ENCODE peak calls at places on chromosomes 5 and 9, in six cellular contexts. One of them, this sample, is unnamed.

GRCh38 chr5:126683912-126684311 is 83.2 kb downstream of the PHAX start:
- DNase-seq in ovary: no peak
- DNase-seq in A549: no peak
- DNase-seq in sigmoid colon: no peak
- DNase-seq in tibial nerve: no peak
- DNase-seq in SK-N-SH: no peak
- DNase-seq in this sample: no peak

GRCh38 chr5:137753227-137753985 is 757 bp downstream of the HNRNPA0 start:
- DNase-seq in SK-N-SH: peak; percentile 48
- DNase-seq in sigmoid colon: peak; percentile 80
- DNase-seq in ovary: peak; percentile 76
- DNase-seq in A549: no peak
- DNase-seq in tibial nerve: peak; percentile 37
- DNase-seq in this sample: peak; percentile 49

GRCh38 chr5:137498301-137498735 is 808 bp downstream of the SPOCK1 start:
- DNase-seq in SK-N-SH: peak; percentile 75
- DNase-seq in A549: peak; percentile 28
- DNase-seq in ovary: peak; percentile 35
- DNase-seq in sigmoid colon: no peak
- DNase-seq in tibial nerve: no peak
- DNase-seq in this sample: no peak

GRCh38 chr9:114158482-114159130 is 3.3 kb downstream of the COL27A1 start:
- DNase-seq in ovary: no peak
- DNase-seq in SK-N-SH: no peak
- DNase-seq in A549: no peak
- DNase-seq in sigmoid colon: no peak
- DNase-seq in tibial nerve: no peak
- DNase-seq in this sample: no peak

GRCh38 chr5:43601454-43602260 is 1.3 kb upstream of the NNT start:
- DNase-seq in A549: no peak
- DNase-seq in SK-N-SH: peak; percentile 43
- DNase-seq in ovary: no peak
- DNase-seq in tibial nerve: no peak
- DNase-seq in sigmoid colon: no peak
- DNase-seq in this sample: no peak

GRCh38 chr9:122252796-122253195 is 11.8 kb downstream of the RBM18 start:
- DNase-seq in A549: no peak
- DNase-seq in tibial nerve: no peak
- DNase-seq in sigmoid colon: no peak
- DNase-seq in SK-N-SH: no peak
- DNase-seq in ovary: no peak
- DNase-seq in this sample: no peak

GRCh38 chr5:43839218-43839617 is 236.2 kb downstream of the NNT start:
- DNase-seq in tibial nerve: no peak
- DNase-seq in SK-N-SH: no peak
- DNase-seq in ovary: no peak
- DNase-seq in A549: no peak
- DNase-seq in sigmoid colon: no peak
- DNase-seq in this sample: no peak

GRCh38 chr9:15746905-15747304 is 194.1 kb downstream of the CCDC171 start:
- DNase-seq in ovary: no peak
- DNase-seq in SK-N-SH: no peak
- DNase-seq in A549: no peak
- DNase-seq in tibial nerve: no peak
- DNase-seq in sigmoid colon: no peak
- DNase-seq in this sample: no peak

GRCh38 chr5:83095973-83096539 is 18.7 kb downstream of the XRCC4 start:
- DNase-seq in A549: peak; percentile 58
- DNase-seq in tibial nerve: no peak
- DNase-seq in SK-N-SH: no peak
- DNase-seq in sigmoid colon: no peak
- DNase-seq in ovary: no peak
- DNase-seq in this sample: no peak

GRCh38 chr9:70883056-70883455 is 238.4 kb downstream of the TRPM3 start:
- DNase-seq in sigmoid colon: no peak
- DNase-seq in A549: no peak
- DNase-seq in ovary: no peak
- DNase-seq in tibial nerve: no peak
- DNase-seq in SK-N-SH: no peak
- DNase-seq in this sample: no peak

GRCh38 chr5:172410160-172410559 is 44.2 kb downstream of the SH3PXD2B start:
- DNase-seq in A549: no peak
- DNase-seq in tibial nerve: no peak
- DNase-seq in SK-N-SH: no peak
- DNase-seq in ovary: no peak
- DNase-seq in sigmoid colon: no peak
- DNase-seq in this sample: no peak

GRCh38 chr5:36696059-36696673 is 89.8 kb downstream of the SLC1A3 start:
- DNase-seq in SK-N-SH: peak; percentile 59
- DNase-seq in ovary: peak; percentile 54
- DNase-seq in A549: peak; percentile 55
- DNase-seq in sigmoid colon: peak; percentile 67
- DNase-seq in tibial nerve: no peak
- DNase-seq in this sample: peak; percentile 58

GRCh38 chr5:51411917-51412316 is 28.7 kb downstream of the ISL1 start:
- DNase-seq in A549: no peak
- DNase-seq in SK-N-SH: peak; percentile 63
- DNase-seq in ovary: no peak
- DNase-seq in tibial nerve: no peak
- DNase-seq in sigmoid colon: no peak
- DNase-seq in this sample: no peak

DNA sequence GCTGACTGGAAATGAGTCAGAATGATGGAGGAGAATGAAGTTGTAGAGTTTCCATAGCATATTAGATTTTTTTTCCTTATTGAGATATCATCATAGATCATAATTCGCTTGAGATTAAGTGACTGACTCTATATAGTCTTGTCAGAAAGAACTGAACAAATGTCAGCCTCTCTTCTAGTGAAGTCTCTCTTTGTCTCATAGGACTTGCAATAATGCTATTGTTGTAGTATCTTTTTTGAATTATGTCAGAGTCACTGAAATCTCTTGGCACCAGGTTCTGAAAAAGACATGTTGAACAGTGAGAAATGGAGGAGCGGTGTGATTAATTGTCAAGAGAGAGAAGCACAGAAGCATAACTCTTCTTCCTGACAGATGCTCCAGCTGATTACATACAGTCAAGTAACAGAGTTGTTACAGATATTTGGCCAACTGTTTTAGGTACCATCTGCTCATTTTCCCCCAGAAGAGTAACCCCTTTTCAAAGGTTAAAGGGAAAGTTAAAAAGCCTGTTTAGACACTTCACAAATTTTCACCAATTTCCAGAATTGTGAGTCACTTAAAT is 41.5 kb upstream of the SLCO6A1 start:
- DNase-seq in SK-N-SH: no peak
- DNase-seq in tibial nerve: no peak
- DNase-seq in sigmoid colon: no peak
- DNase-seq in A549: no peak
- DNase-seq in ovary: no peak
- DNase-seq in this sample: no peak
- TF ChIP-seq EP300 in SK-N-SH: no peak
- TF ChIP-seq EP300 in tibial nerve: no peak
- TF ChIP-seq EP300 in sigmoid colon: no peak
- TF ChIP-seq EP300 in A549: no peak
- TF ChIP-seq EP300 in ovary: no peak
- TF ChIP-seq EP300 in this sample: no peak

GRCh38 chr9:98516205-98516896 is 192.4 kb downstream of the GABBR2 start:
- DNase-seq in ovary: no peak
- DNase-seq in tibial nerve: no peak
- DNase-seq in sigmoid colon: no peak
- DNase-seq in SK-N-SH: no peak
- DNase-seq in A549: no peak
- DNase-seq in this sample: no peak
- H3K4me3 ChIP-seq in ovary: no peak overlapping the region
- H3K4me3 ChIP-seq in tibial nerve: no peak overlapping the region
- H3K4me3 ChIP-seq in sigmoid colon: no peak overlapping the region
- H3K4me3 ChIP-seq in SK-N-SH: no peak overlapping the region
- H3K4me3 ChIP-seq in A549: no peak overlapping the region
- H3K4me3 ChIP-seq in this sample: no peak overlapping the region

GRCh38 chr9:133253268-133253667 is 21.7 kb downstream of the ABO start:
- DNase-seq in ovary: no peak
- DNase-seq in sigmoid colon: no peak
- DNase-seq in SK-N-SH: no peak
- DNase-seq in A549: no peak
- DNase-seq in tibial nerve: no peak
- DNase-seq in this sample: no peak

GRCh38 chr9:133254471-133254870 is 20.5 kb downstream of the ABO start:
- DNase-seq in A549: no peak
- DNase-seq in ovary: no peak
- DNase-seq in SK-N-SH: no peak
- DNase-seq in tibial nerve: no peak
- DNase-seq in sigmoid colon: no peak
- DNase-seq in this sample: no peak

GRCh38 chr9:133251773-133252172 is 23.2 kb downstream of the ABO start:
- DNase-seq in SK-N-SH: peak; percentile 19
- DNase-seq in tibial nerve: no peak
- DNase-seq in sigmoid colon: no peak
- DNase-seq in ovary: no peak
- DNase-seq in A549: no peak
- DNase-seq in this sample: no peak

GRCh38 chr9:133250741-133251170 is 24.2 kb downstream of the ABO start:
- DNase-seq in tibial nerve: no peak
- DNase-seq in ovary: no peak
- DNase-seq in sigmoid colon: no peak
- DNase-seq in SK-N-SH: no peak
- DNase-seq in A549: no peak
- DNase-seq in this sample: no peak

DNA sequence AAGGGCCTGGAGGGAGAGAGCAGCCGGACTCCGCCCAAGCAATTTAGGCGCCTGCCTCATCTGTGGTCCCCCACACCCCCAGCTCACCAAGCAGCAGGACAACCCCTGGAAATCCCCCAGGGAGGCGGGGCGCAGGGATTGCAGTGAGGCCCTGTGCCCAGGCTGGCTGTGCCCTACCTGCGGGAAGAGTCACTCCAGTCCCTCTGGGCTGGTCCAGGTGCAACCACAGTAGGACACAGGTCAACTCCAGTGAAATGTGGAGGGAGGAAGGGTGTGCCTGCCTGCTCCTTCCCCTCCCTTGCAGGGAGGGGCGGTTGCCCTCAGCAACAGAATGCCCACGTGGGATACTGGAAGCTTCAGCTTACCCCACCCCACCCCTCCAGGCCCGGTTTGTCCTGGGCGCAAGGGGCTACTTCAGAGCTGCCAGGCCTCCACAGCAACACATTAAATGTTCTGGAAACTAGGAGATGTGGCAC is 22.7 kb downstream of the ABO start:
- DNase-seq in A549: no peak
- DNase-seq in ovary: no peak
- DNase-seq in sigmoid colon: no peak
- DNase-seq in tibial nerve: no peak
- DNase-seq in SK-N-SH: peak; percentile 19
- DNase-seq in this sample: peak; percentile 73
- TF ChIP-seq EP300 in A549: no peak
- TF ChIP-seq EP300 in ovary: no peak
- TF ChIP-seq EP300 in sigmoid colon: no peak
- TF ChIP-seq EP300 in tibial nerve: no peak
- TF ChIP-seq EP300 in SK-N-SH: no peak
- TF ChIP-seq EP300 in this sample: no peak

GRCh38 chr5:119335261-119335677 is 20.6 kb upstream of the TNFAIP8 start:
- DNase-seq in ovary: no peak
- DNase-seq in SK-N-SH: no peak
- DNase-seq in tibial nerve: no peak
- DNase-seq in A549: no peak
- DNase-seq in sigmoid colon: no peak
- DNase-seq in this sample: no peak

GRCh38 chr5:119333421-119333851 is 22.4 kb upstream of the TNFAIP8 start:
- DNase-seq in ovary: no peak
- DNase-seq in SK-N-SH: no peak
- DNase-seq in sigmoid colon: no peak
- DNase-seq in A549: no peak
- DNase-seq in tibial nerve: no peak
- DNase-seq in this sample: no peak

GRCh38 chr5:119330367-119331183 is 25.2 kb upstream of the TNFAIP8 start:
- DNase-seq in A549: no peak
- DNase-seq in ovary: no peak
- DNase-seq in sigmoid colon: no peak
- DNase-seq in SK-N-SH: no peak
- DNase-seq in tibial nerve: no peak
- DNase-seq in this sample: no peak

GRCh38 chr5:119331566-119332095 is 24.2 kb upstream of the TNFAIP8 start:
- DNase-seq in ovary: no peak
- DNase-seq in sigmoid colon: no peak
- DNase-seq in A549: no peak
- DNase-seq in tibial nerve: no peak
- DNase-seq in SK-N-SH: no peak
- DNase-seq in this sample: no peak

DNA sequence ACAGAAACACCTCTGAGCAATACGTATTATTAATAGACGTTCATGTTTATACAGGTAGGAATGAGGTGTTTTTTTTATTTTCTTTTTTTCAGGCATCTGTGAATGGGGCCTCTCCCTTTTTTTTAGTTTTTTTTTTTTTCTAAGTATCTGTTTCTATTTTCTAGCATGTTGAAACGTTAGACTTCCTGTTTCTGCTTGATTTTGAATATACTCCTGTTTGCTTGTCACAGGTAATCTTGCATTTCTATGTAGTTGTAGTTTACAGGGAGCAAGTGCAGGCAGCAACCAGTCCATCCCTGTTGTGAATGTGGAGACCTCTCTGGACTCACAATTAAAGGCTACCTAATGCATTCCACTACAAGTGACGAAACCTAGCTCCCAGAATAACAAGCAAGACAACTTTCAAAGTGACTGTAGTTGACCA is 22.8 kb upstream of the TNFAIP8 start:
- DNase-seq in ovary: no peak
- DNase-seq in sigmoid colon: no peak
- DNase-seq in A549: no peak
- DNase-seq in SK-N-SH: no peak
- DNase-seq in tibial nerve: no peak
- DNase-seq in this sample: no peak
- H3K4me3 ChIP-seq in ovary: no peak overlapping the region
- H3K4me3 ChIP-seq in sigmoid colon: no peak overlapping the region
- H3K4me3 ChIP-seq in A549: no peak overlapping the region
- H3K4me3 ChIP-seq in SK-N-SH: no peak overlapping the region
- H3K4me3 ChIP-seq in tibial nerve: no peak overlapping the region
- H3K4me3 ChIP-seq in this sample: no peak overlapping the region

GRCh38 chr9:124124729-124125589 is 113.4 kb downstream of the LHX2 start:
- DNase-seq in sigmoid colon: no peak
- DNase-seq in A549: no peak
- DNase-seq in ovary: no peak
- DNase-seq in SK-N-SH: no peak
- DNase-seq in tibial nerve: no peak
- DNase-seq in this sample: no peak
- TF ChIP-seq EP300 in sigmoid colon: no peak
- TF ChIP-seq EP300 in A549: no peak
- TF ChIP-seq EP300 in ovary: no peak
- TF ChIP-seq EP300 in SK-N-SH: no peak
- TF ChIP-seq EP300 in tibial nerve: no peak
- TF ChIP-seq EP300 in this sample: no peak

GRCh38 chr5:131630208-131630962 is 4.6 kb downstream of the RAPGEF6 start:
- DNase-seq in sigmoid colon: no peak
- DNase-seq in A549: no peak
- DNase-seq in ovary: no peak
- DNase-seq in SK-N-SH: no peak
- DNase-seq in tibial nerve: no peak
- DNase-seq in this sample: no peak
- H3K4me3 ChIP-seq in sigmoid colon: no peak overlapping the region
- H3K4me3 ChIP-seq in A549: no peak overlapping the region
- H3K4me3 ChIP-seq in ovary: no peak overlapping the region
- H3K4me3 ChIP-seq in SK-N-SH: no peak overlapping the region
- H3K4me3 ChIP-seq in tibial nerve: no peak overlapping the region
- H3K4me3 ChIP-seq in this sample: no peak overlapping the region

This sample was measured in stomach.